ENCODE peak calls at places on chromosomes 7 and 10, in five cellular contexts. J, H, E, P and G are unnamed samples.

GRCh38 chr7:120941064-120941463 is 9.5 kb upstream of the ING3 start:
- DNase-seq in J (peak; percentile 18), P (no peak), H (no peak), E (no peak), G (peak; percentile 43)

GRCh38 chr7:129495987-129496386 is 6.3 kb upstream of the SMKR1 start:
- DNase-seq in E (no peak), H (no peak), J (no peak), P (no peak), G (no peak)

GRCh38 chr10:132229834-132230556 is 43.2 kb downstream of the DPYSL4 start:
- DNase-seq in E (no peak), P (no peak), J (peak; percentile 63), H (peak; percentile 32), G (no peak)

GRCh38 chr10:74738052-74738451 is 88.3 kb upstream of the KAT6B start:
- DNase-seq in P (no peak), J (no peak), H (no peak), E (no peak), G (no peak)

GRCh38 chr7:129767120-129768011 is 155.8 kb downstream of the NRF1 start:
- DNase-seq in H (no peak), P (no peak), J (no peak), E (no peak), G (no peak)

GRCh38 chr7:125857606-125858005 is 928.0 kb upstream of the POT1 start:
- DNase-seq in P (no peak), J (no peak), H (no peak), E (no peak), G (peak; percentile 47)

GRCh38 chr10:127310932-127311331 is 114.5 kb upstream of the INSYN2A start:
- DNase-seq in H (no peak), E (no peak), P (no peak), J (no peak), G (no peak)

GRCh38 chr7:131342864-131343263 is 15.2 kb downstream of the MKLN1 start:
- DNase-seq in E (no peak), H (no peak), P (no peak), J (no peak), G (no peak)

GRCh38 chr10:128628252-128628651 is 502.0 kb upstream of the MKI67 start:
- DNase-seq in P (no peak), E (no peak), J (no peak), H (no peak), G (no peak)